ENCODE peak calls at places on chromosomes 6 and 20, in ten cellular contexts. One of them, this sample, is unnamed.

GRCh38 chr20:37922016-37922415 is 19.1 kb downstream of the VSTM2L start:
- DNase-seq in fibroblast of lung: no peak
- DNase-seq in retinal pigment epithelial cell: no peak
- DNase-seq in cardiac fibroblast: no peak
- DNase-seq in prostate gland: no peak
- DNase-seq in astrocyte of the cerebellum: no peak
- DNase-seq in WERI-Rb-1: no peak
- DNase-seq in ovary: no peak
- DNase-seq in upper lobe of right lung: no peak
- DNase-seq in A549: no peak
- DNase-seq in this sample: no peak

GRCh38 chr20:15475483-15475882 is 1097.8 kb downstream of the KIF16B start:
- DNase-seq in upper lobe of right lung: peak; percentile 73
- DNase-seq in retinal pigment epithelial cell: no peak
- DNase-seq in prostate gland: peak; percentile 46
- DNase-seq in cardiac fibroblast: no peak
- DNase-seq in astrocyte of the cerebellum: no peak
- DNase-seq in WERI-Rb-1: no peak
- DNase-seq in fibroblast of lung: no peak
- DNase-seq in ovary: no peak
- DNase-seq in A549: no peak
- DNase-seq in this sample: no peak

GRCh38 chr6:36874016-36874442 is 574 bp downstream of the PPIL1 start:
- DNase-seq in A549: no peak
- DNase-seq in WERI-Rb-1: no peak
- DNase-seq in fibroblast of lung: no peak
- DNase-seq in prostate gland: no peak
- DNase-seq in ovary: peak; percentile 50
- DNase-seq in upper lobe of right lung: peak; percentile 65
- DNase-seq in astrocyte of the cerebellum: no peak
- DNase-seq in cardiac fibroblast: peak; percentile 43
- DNase-seq in retinal pigment epithelial cell: no peak
- DNase-seq in this sample: no peak

GRCh38 chr20:57263127-57263609 is 3.3 kb downstream of the BMP7 start:
- DNase-seq in upper lobe of right lung: no peak
- DNase-seq in WERI-Rb-1: no peak
- DNase-seq in fibroblast of lung: no peak
- DNase-seq in retinal pigment epithelial cell: no peak
- DNase-seq in prostate gland: no peak
- DNase-seq in ovary: no peak
- DNase-seq in A549: no peak
- DNase-seq in cardiac fibroblast: no peak
- DNase-seq in astrocyte of the cerebellum: no peak
- DNase-seq in this sample: no peak

GRCh38 chr20:15550116-15550870 is 1023.0 kb downstream of the KIF16B start:
- DNase-seq in upper lobe of right lung: no peak
- DNase-seq in prostate gland: no peak
- DNase-seq in A549: no peak
- DNase-seq in astrocyte of the cerebellum: no peak
- DNase-seq in fibroblast of lung: no peak
- DNase-seq in cardiac fibroblast: no peak
- DNase-seq in ovary: no peak
- DNase-seq in WERI-Rb-1: no peak
- DNase-seq in retinal pigment epithelial cell: no peak
- DNase-seq in this sample: no peak

GRCh38 chr6:87366428-87366827 is 21.8 kb downstream of the C6orf163 start:
- DNase-seq in upper lobe of right lung: no peak
- DNase-seq in fibroblast of lung: no peak
- DNase-seq in astrocyte of the cerebellum: no peak
- DNase-seq in cardiac fibroblast: peak; percentile 6
- DNase-seq in WERI-Rb-1: no peak
- DNase-seq in retinal pigment epithelial cell: no peak
- DNase-seq in A549: no peak
- DNase-seq in ovary: no peak
- DNase-seq in prostate gland: no peak
- DNase-seq in this sample: no peak

GRCh38 chr6:363909-364308 is 27.6 kb upstream of the IRF4 start:
- DNase-seq in A549: peak; percentile 5
- DNase-seq in astrocyte of the cerebellum: no peak
- DNase-seq in prostate gland: no peak
- DNase-seq in fibroblast of lung: no peak
- DNase-seq in cardiac fibroblast: no peak
- DNase-seq in ovary: no peak
- DNase-seq in upper lobe of right lung: no peak
- DNase-seq in retinal pigment epithelial cell: no peak
- DNase-seq in WERI-Rb-1: no peak
- DNase-seq in this sample: no peak

GRCh38 chr6:73969982-73970960 is 274.3 kb downstream of the CD109 start:
- DNase-seq in retinal pigment epithelial cell: peak; percentile 25
- DNase-seq in cardiac fibroblast: peak; percentile 76
- DNase-seq in upper lobe of right lung: no peak
- DNase-seq in prostate gland: no peak
- DNase-seq in fibroblast of lung: peak; percentile 71
- DNase-seq in astrocyte of the cerebellum: peak; percentile 36
- DNase-seq in ovary: no peak
- DNase-seq in A549: peak; percentile 40
- DNase-seq in WERI-Rb-1: no peak
- DNase-seq in this sample: no peak

GRCh38 chr20:43853174-43853803 is 61.4 kb upstream of the TOX2 start:
- DNase-seq in astrocyte of the cerebellum: no peak
- DNase-seq in fibroblast of lung: peak; percentile 46
- DNase-seq in upper lobe of right lung: no peak
- DNase-seq in retinal pigment epithelial cell: no peak
- DNase-seq in prostate gland: no peak
- DNase-seq in ovary: no peak
- DNase-seq in WERI-Rb-1: no peak
- DNase-seq in A549: no peak
- DNase-seq in cardiac fibroblast: peak; percentile 47
- DNase-seq in this sample: no peak

GRCh38 chr6:83258517-83258916 is 65.4 kb downstream of the RWDD2A start:
- DNase-seq in ovary: no peak
- DNase-seq in prostate gland: no peak
- DNase-seq in WERI-Rb-1: peak; percentile 42
- DNase-seq in retinal pigment epithelial cell: peak; percentile 85
- DNase-seq in upper lobe of right lung: no peak
- DNase-seq in astrocyte of the cerebellum: no peak
- DNase-seq in cardiac fibroblast: no peak
- DNase-seq in fibroblast of lung: no peak
- DNase-seq in A549: no peak
- DNase-seq in this sample: no peak

GRCh38 chr6:75098709-75099108 is 107.1 kb downstream of the COL12A1 start:
- DNase-seq in cardiac fibroblast: peak; percentile 97
- DNase-seq in ovary: peak; percentile 86
- DNase-seq in astrocyte of the cerebellum: peak; percentile 96
- DNase-seq in prostate gland: no peak
- DNase-seq in retinal pigment epithelial cell: peak; percentile 93
- DNase-seq in WERI-Rb-1: no peak
- DNase-seq in fibroblast of lung: peak; percentile 98
- DNase-seq in upper lobe of right lung: no peak
- DNase-seq in A549: peak; percentile 44
- DNase-seq in this sample: peak; percentile 89

GRCh38 chr6:15504581-15505350 is 158.1 kb downstream of the DTNBP1 start:
- DNase-seq in upper lobe of right lung: peak; percentile 70
- DNase-seq in cardiac fibroblast: peak; percentile 98
- DNase-seq in A549: no peak
- DNase-seq in retinal pigment epithelial cell: peak; percentile 74
- DNase-seq in prostate gland: peak; percentile 86
- DNase-seq in astrocyte of the cerebellum: peak; percentile 99
- DNase-seq in WERI-Rb-1: no peak
- DNase-seq in ovary: peak; percentile 79
- DNase-seq in fibroblast of lung: peak; percentile 97
- DNase-seq in this sample: peak; percentile 91

DNA sequence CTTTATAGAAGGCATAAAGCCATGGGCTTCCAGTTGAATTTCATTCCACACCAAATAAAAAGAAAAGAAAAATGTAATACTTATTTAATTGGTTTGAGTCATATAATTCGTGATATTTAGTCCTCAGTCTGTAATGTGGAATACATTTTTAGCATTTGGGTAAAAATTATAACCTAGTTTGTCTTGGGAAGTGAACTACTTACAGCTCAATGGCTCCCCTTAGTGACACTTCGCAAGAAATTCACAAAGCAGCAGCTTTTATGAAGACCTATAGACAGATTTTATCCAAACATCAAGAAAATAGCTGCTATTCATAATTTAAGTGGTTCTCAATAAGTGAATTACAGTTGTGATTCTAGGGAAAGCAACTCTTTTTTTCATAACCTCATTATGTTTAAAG is 72.1 kb downstream of the RSPO3 start:
- DNase-seq in A549: peak; percentile 59
- DNase-seq in astrocyte of the cerebellum: peak; percentile 29
- DNase-seq in upper lobe of right lung: no peak
- DNase-seq in cardiac fibroblast: peak; percentile 77
- DNase-seq in retinal pigment epithelial cell: no peak
- DNase-seq in fibroblast of lung: peak; percentile 78
- DNase-seq in prostate gland: no peak
- DNase-seq in WERI-Rb-1: no peak
- DNase-seq in ovary: no peak
- DNase-seq in this sample: no peak
- TF ChIP-seq CTCF in A549: peak; percentile 66
- TF ChIP-seq CTCF in astrocyte of the cerebellum: peak; percentile 65
- TF ChIP-seq CTCF in upper lobe of right lung: peak; percentile 61
- TF ChIP-seq CTCF in cardiac fibroblast: peak; percentile 66
- TF ChIP-seq CTCF in retinal pigment epithelial cell: peak; percentile 66
- TF ChIP-seq CTCF in fibroblast of lung: peak; percentile 71
- TF ChIP-seq CTCF in prostate gland: peak; percentile 11
- TF ChIP-seq CTCF in WERI-Rb-1: peak; percentile 23
- TF ChIP-seq CTCF in ovary: no peak
- TF ChIP-seq CTCF in this sample: peak; percentile 69

GRCh38 chr20:41261790-41262717 is 55.5 kb downstream of the ZHX3 start:
- DNase-seq in A549: no peak
- DNase-seq in prostate gland: no peak
- DNase-seq in WERI-Rb-1: no peak
- DNase-seq in fibroblast of lung: no peak
- DNase-seq in ovary: no peak
- DNase-seq in upper lobe of right lung: no peak
- DNase-seq in cardiac fibroblast: peak; percentile 45
- DNase-seq in retinal pigment epithelial cell: no peak
- DNase-seq in astrocyte of the cerebellum: no peak
- DNase-seq in this sample: no peak
- H3K4me3 ChIP-seq in A549: no peak overlapping the region
- H3K4me3 ChIP-seq in prostate gland: no peak overlapping the region
- H3K4me3 ChIP-seq in WERI-Rb-1: no peak overlapping the region
- H3K4me3 ChIP-seq in fibroblast of lung: no peak overlapping the region
- H3K4me3 ChIP-seq in ovary: no peak overlapping the region
- H3K4me3 ChIP-seq in upper lobe of right lung: no peak overlapping the region
- H3K4me3 ChIP-seq in cardiac fibroblast: no peak overlapping the region
- H3K4me3 ChIP-seq in retinal pigment epithelial cell: no peak overlapping the region
- H3K4me3 ChIP-seq in astrocyte of the cerebellum: no peak overlapping the region
- H3K4me3 ChIP-seq in this sample: no peak overlapping the region

GRCh38 chr6:24668997-24669361 is 2.1 kb downstream of the ACOT13 start:
- DNase-seq in ovary: no peak
- DNase-seq in cardiac fibroblast: no peak
- DNase-seq in upper lobe of right lung: no peak
- DNase-seq in astrocyte of the cerebellum: no peak
- DNase-seq in WERI-Rb-1: no peak
- DNase-seq in A549: no peak
- DNase-seq in retinal pigment epithelial cell: no peak
- DNase-seq in prostate gland: no peak
- DNase-seq in fibroblast of lung: no peak
- DNase-seq in this sample: no peak

GRCh38 chr6:24666097-24666615 is 543 bp downstream of the TDP2 start:
- DNase-seq in WERI-Rb-1: peak; percentile 71
- DNase-seq in ovary: peak; percentile 37
- DNase-seq in fibroblast of lung: peak; percentile 24
- DNase-seq in retinal pigment epithelial cell: no peak
- DNase-seq in prostate gland: peak; percentile 43
- DNase-seq in cardiac fibroblast: no peak
- DNase-seq in A549: no peak
- DNase-seq in upper lobe of right lung: peak; percentile 77
- DNase-seq in astrocyte of the cerebellum: peak; percentile 11
- DNase-seq in this sample: no peak

GRCh38 chr6:24664049-24664987 is 2.4 kb downstream of the TDP2 start:
- DNase-seq in prostate gland: no peak
- DNase-seq in cardiac fibroblast: no peak
- DNase-seq in upper lobe of right lung: no peak
- DNase-seq in A549: no peak
- DNase-seq in fibroblast of lung: no peak
- DNase-seq in WERI-Rb-1: no peak
- DNase-seq in retinal pigment epithelial cell: no peak
- DNase-seq in ovary: no peak
- DNase-seq in astrocyte of the cerebellum: no peak
- DNase-seq in this sample: no peak

GRCh38 chr6:24667378-24667803 is 514 bp downstream of the ACOT13 start:
- DNase-seq in ovary: no peak
- DNase-seq in prostate gland: no peak
- DNase-seq in retinal pigment epithelial cell: no peak
- DNase-seq in fibroblast of lung: no peak
- DNase-seq in A549: peak; percentile 7
- DNase-seq in astrocyte of the cerebellum: no peak
- DNase-seq in WERI-Rb-1: no peak
- DNase-seq in upper lobe of right lung: no peak
- DNase-seq in cardiac fibroblast: peak; percentile 30
- DNase-seq in this sample: no peak

DNA sequence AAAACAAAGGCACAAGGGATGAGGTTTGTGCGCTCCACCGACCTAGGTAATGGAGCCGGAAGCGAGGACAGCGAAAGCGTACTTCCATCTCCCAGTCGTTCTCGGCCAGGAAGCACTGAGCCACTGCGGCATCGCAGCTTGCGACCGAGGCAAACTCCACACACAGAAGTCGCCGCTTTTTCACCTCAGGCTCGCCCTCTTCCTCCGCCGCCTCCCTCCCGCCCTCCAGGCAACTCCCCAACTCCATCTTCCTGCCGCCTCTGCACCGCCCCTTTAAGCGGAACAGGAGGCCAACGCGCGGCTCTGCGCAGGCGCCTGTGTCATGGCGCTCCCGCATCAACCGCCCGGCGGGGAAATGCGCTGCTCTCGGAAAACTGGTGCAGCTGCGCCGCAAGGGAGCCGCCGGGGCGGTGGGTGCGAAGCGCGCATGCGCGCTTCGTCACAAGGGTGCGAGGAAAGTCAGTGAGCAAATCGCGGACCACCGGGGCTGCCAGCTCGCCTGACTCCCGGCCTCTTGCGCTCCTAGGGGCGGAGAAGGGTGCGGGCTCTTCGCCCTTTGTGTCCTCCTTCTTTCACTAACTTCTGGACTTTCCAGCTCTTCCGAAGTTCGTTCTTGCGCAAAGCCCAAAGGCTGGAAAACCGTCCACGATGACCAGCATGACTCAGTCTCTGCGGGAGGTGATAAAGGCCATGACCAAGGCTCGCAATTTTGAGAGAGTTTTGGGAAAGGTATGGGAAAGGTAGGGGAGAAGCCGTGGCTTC is at the start of the genes ACOT13 and TDP2:
- DNase-seq in WERI-Rb-1: peak; percentile 99
- DNase-seq in cardiac fibroblast: peak; percentile 97
- DNase-seq in A549: peak; percentile 95
- DNase-seq in fibroblast of lung: peak; percentile 97
- DNase-seq in upper lobe of right lung: peak; percentile 98
- DNase-seq in prostate gland: peak; percentile 92
- DNase-seq in ovary: peak; percentile 95
- DNase-seq in astrocyte of the cerebellum: peak; percentile 90
- DNase-seq in retinal pigment epithelial cell: peak; percentile 88
- DNase-seq in this sample: peak; percentile 67
- TF ChIP-seq CTCF in WERI-Rb-1: peak; percentile 85
- TF ChIP-seq CTCF in cardiac fibroblast: peak; percentile 64
- TF ChIP-seq CTCF in A549: no peak
- TF ChIP-seq CTCF in fibroblast of lung: peak; percentile 60
- TF ChIP-seq CTCF in upper lobe of right lung: peak; percentile 61
- TF ChIP-seq CTCF in prostate gland: peak; percentile 63
- TF ChIP-seq CTCF in ovary: peak; percentile 37
- TF ChIP-seq CTCF in astrocyte of the cerebellum: peak; percentile 59
- TF ChIP-seq CTCF in retinal pigment epithelial cell: peak; percentile 58
- TF ChIP-seq CTCF in this sample: peak; percentile 45

GRCh38 chr6:70150521-70150920 is 152.4 kb downstream of the COL9A1 start:
- DNase-seq in astrocyte of the cerebellum: no peak
- DNase-seq in fibroblast of lung: no peak
- DNase-seq in upper lobe of right lung: no peak
- DNase-seq in WERI-Rb-1: peak; percentile 18
- DNase-seq in A549: no peak
- DNase-seq in prostate gland: no peak
- DNase-seq in cardiac fibroblast: peak; percentile 6
- DNase-seq in ovary: no peak
- DNase-seq in retinal pigment epithelial cell: no peak
- DNase-seq in this sample: no peak
- H3K4me3 ChIP-seq in astrocyte of the cerebellum: no peak overlapping the region
- H3K4me3 ChIP-seq in fibroblast of lung: no peak overlapping the region
- H3K4me3 ChIP-seq in upper lobe of right lung: no peak overlapping the region
- H3K4me3 ChIP-seq in WERI-Rb-1: no peak overlapping the region
- H3K4me3 ChIP-seq in A549: no peak overlapping the region
- H3K4me3 ChIP-seq in prostate gland: no peak overlapping the region
- H3K4me3 ChIP-seq in cardiac fibroblast: no peak overlapping the region
- H3K4me3 ChIP-seq in ovary: no peak overlapping the region
- H3K4me3 ChIP-seq in retinal pigment epithelial cell: no peak overlapping the region
- H3K4me3 ChIP-seq in this sample: no peak overlapping the region

This sample was measured in epithelial cell of proximal tubule.